ENCODE peak calls at places on chromosome 3, in eight cellular contexts. Y is GM04504, D is ELR, G is cardiac fibroblast, L is iPS DF 19.7, Q is GM23338, I is Ammon's horn, M is heart left ventricle. H is an unnamed sample.

GRCh38 chr3:55156851-55157650 is 229.2 kb upstream of the LRTM1 start:
- DNase-seq in Y (no peak), D (peak), G (peak), L (no peak), Q (no peak), I (no peak), M (no peak), H (no peak)

GRCh38 chr3:61927332-61927731 is 366.0 kb downstream of the PTPRG start:
- DNase-seq in Y (peak), D (peak), G (peak), L (no peak), Q (no peak), I (peak), M (peak), H (no peak)

GRCh38 chr3:144687862-144688261 is 716.2 kb downstream of the DIPK2A start:
- DNase-seq in Y (no peak), D (peak), G (peak), L (no peak), Q (peak), I (no peak), M (no peak), H (no peak)

GRCh38 chr3:152879790-152880174 is 44.9 kb downstream of the P2RY1 start:
- DNase-seq in Y (no peak), D (no peak), G (no peak), L (no peak), Q (no peak), I (no peak), M (no peak), H (no peak)

GRCh38 chr3:34070831-34071230 is 272.4 kb downstream of the PDCD6IP start:
- DNase-seq in Y (no peak), D (no peak), G (no peak), L (no peak), Q (no peak), I (no peak), M (no peak), H (no peak)

GRCh38 chr3:98274914-98275313 is 7.4 kb upstream of the OR5H2 start:
- DNase-seq in Y (no peak), D (no peak), G (no peak), L (no peak), Q (no peak), I (no peak), M (no peak), H (no peak)

GRCh38 chr3:151931171-151931570 is 57.7 kb downstream of the SUCNR1 start:
- DNase-seq in Y (no peak), D (peak), G (peak), L (no peak), Q (no peak), I (no peak), M (no peak), H (no peak)

GRCh38 chr3:126118591-126118990 is 34.7 kb upstream of the SLC41A3 start:
- DNase-seq in Y (no peak), D (no peak), G (no peak), L (no peak), Q (no peak), I (no peak), M (no peak), H (no peak)

GRCh38 chr3:2391876-2392275 is 293.2 kb downstream of the CNTN4 start:
- DNase-seq in Y (no peak), D (no peak), G (no peak), L (no peak), Q (no peak), I (no peak), M (no peak), H (no peak)

GRCh38 chr3:50327943-50328691 is at the start of gene TUSC2:
- DNase-seq in Y (peak), D (peak), G (peak), L (no peak), Q (peak), I (peak), M (peak), H (peak)

GRCh38 chr3:42814914-42815507 is 5.8 kb downstream of the ACKR2 start:
- DNase-seq in Y (no peak), D (no peak), G (no peak), L (no peak), Q (no peak), I (no peak), M (no peak), H (peak)

GRCh38 chr3:190862209-190863118 is at the start of gene GMNC:
- DNase-seq in Y (peak), D (peak), G (peak), L (no peak), Q (peak), I (peak), M (peak), H (peak)

GRCh38 chr3:173823911-173824460 is 426.4 kb downstream of the NLGN1 start:
- DNase-seq in Y (no peak), D (peak), G (peak), L (no peak), Q (no peak), I (no peak), M (no peak), H (no peak)

GRCh38 chr3:155093261-155093660 is 13.1 kb downstream of the MME start:
- DNase-seq in Y (no peak), D (no peak), G (no peak), L (no peak), Q (no peak), I (no peak), M (no peak), H (peak)

GRCh38 chr3:38454179-38454883 is 641 bp downstream of the ACVR2B start:
- DNase-seq in Y (no peak), D (peak), G (peak), L (no peak), Q (peak), I (no peak), M (peak), H (no peak)

GRCh38 chr3:161875483-161875882 is 378.9 kb downstream of the OTOL1 start:
- DNase-seq in Y (no peak), D (no peak), G (no peak), L (no peak), Q (no peak), I (no peak), M (no peak), H (no peak)

GRCh38 chr3:139107424-139108252 is 62.9 kb upstream of the PRR23C start:
- DNase-seq in Y (no peak), D (no peak), G (no peak), L (no peak), Q (no peak), I (no peak), M (no peak), H (no peak)

GRCh38 chr3:171797873-171798272 is 12.4 kb downstream of the PLD1 start:
- DNase-seq in Y (no peak), D (no peak), G (no peak), L (no peak), Q (peak), I (no peak), M (no peak), H (no peak)

GRCh38 chr3:32153414-32154016 is 47.1 kb downstream of the GPD1L start:
- DNase-seq in Y (no peak), D (no peak), G (no peak), L (no peak), Q (no peak), I (no peak), M (no peak), H (no peak)

GRCh38 chr3:186380622-186381380 is 18.8 kb upstream of the DGKG start:
- DNase-seq in Y (no peak), D (no peak), G (peak), L (no peak), Q (no peak), I (no peak), M (no peak), H (no peak)

GRCh38 chr3:61591300-61591699 is 29.9 kb downstream of the PTPRG start:
- DNase-seq in Y (no peak), D (no peak), G (no peak), L (no peak), Q (no peak), I (no peak), M (no peak), H (no peak)

GRCh38 chr3:49132437-49133225 is at the start of gene LAMB2:
- DNase-seq in Y (peak), D (peak), G (peak), L (peak), Q (peak), I (peak), M (peak), H (no peak)

GRCh38 chr3:179943097-179943880 is 93.4 kb downstream of the PEX5L start:
- DNase-seq in Y (no peak), D (no peak), G (no peak), L (no peak), Q (no peak), I (peak), M (no peak), H (no peak)

GRCh38 chr3:187997490-187997889 is 156.5 kb upstream of the LPP start:
- DNase-seq in Y (no peak), D (peak), G (peak), L (no peak), Q (no peak), I (peak), M (no peak), H (no peak)

GRCh38 chr3:123602325-123602724 is 17.5 kb upstream of the HACD2 start:
- DNase-seq in Y (no peak), D (peak), G (peak), L (no peak), Q (no peak), I (no peak), M (no peak), H (no peak)